ENCODE peak calls at places on chromosomes 5 and 9, in eight cellular contexts. H is HFF-Myc, F is fibroblast of pulmonary artery, K is AG04449, D is tibial artery, C is WERI-Rb-1, L is progenitor cell of endocrine pancreas, O is A549. U is an unnamed sample.

GRCh38 chr5:77531297-77531696 is 39.2 kb upstream of the WDR41 start:
- DNase-seq in H (no peak), F (no peak), K (no peak), D (no peak), C (no peak), L (no peak), O (no peak), U (no peak)

GRCh38 chr5:10563132-10563939 is 534 bp upstream of the ANKRD33B start:
- DNase-seq in H (no peak), F (peak), K (no peak), D (peak), C (peak), L (no peak), O (peak), U (peak)

GRCh38 chr5:75023368-75024159 is 28.8 kb downstream of the GCNT4 start:
- DNase-seq in H (no peak), F (no peak), K (no peak), D (no peak), C (no peak), L (no peak), O (no peak), U (no peak)

GRCh38 chr9:130283514-130284248 is 18.1 kb downstream of the HMCN2 start:
- DNase-seq in H (no peak), F (no peak), K (no peak), D (no peak), C (no peak), L (no peak), O (no peak), U (no peak)

GRCh38 chr9:107707419-107707837 is 217.9 kb upstream of the KLF4 start:
- DNase-seq in H (peak), F (peak), K (peak), D (no peak), C (no peak), L (no peak), O (peak), U (no peak)

GRCh38 chr9:17065062-17065461 is 69.8 kb upstream of the CNTLN start:
- DNase-seq in H (no peak), F (peak), K (no peak), D (no peak), C (no peak), L (no peak), O (peak), U (no peak)

GRCh38 chr9:72065076-72065475 is 4.7 kb upstream of the C9orf57 start:
- DNase-seq in H (no peak), F (peak), K (no peak), D (no peak), C (no peak), L (no peak), O (no peak), U (no peak)

GRCh38 chr9:128072144-128073021 is 4.4 kb downstream of the SLC25A25 start:
- DNase-seq in H (no peak), F (peak), K (no peak), D (peak), C (no peak), L (no peak), O (peak), U (no peak)

GRCh38 chr5:95837492-95837891 is 15.0 kb upstream of the GLRX start:
- DNase-seq in H (no peak), F (no peak), K (no peak), D (no peak), C (no peak), L (no peak), O (no peak), U (no peak)

GRCh38 chr5:171647043-171647899 is 138.3 kb upstream of the SMIM23 start:
- DNase-seq in H (no peak), F (peak), K (no peak), D (no peak), C (peak), L (no peak), O (peak), U (no peak)

GRCh38 chr9:89591291-89592200 is 13.3 kb upstream of the GADD45G start:
- DNase-seq in H (no peak), F (no peak), K (no peak), D (no peak), C (peak), L (no peak), O (no peak), U (no peak)

GRCh38 chr9:89593776-89594427 is 10.9 kb upstream of the GADD45G start:
- DNase-seq in H (no peak), F (peak), K (no peak), D (no peak), C (peak), L (peak), O (peak), U (peak)

GRCh38 chr9:89594811-89595550 is 9.8 kb upstream of the GADD45G start:
- DNase-seq in H (no peak), F (no peak), K (no peak), D (no peak), C (no peak), L (no peak), O (no peak), U (no peak)

GRCh38 chr9:89592201-89592815 is 12.5 kb upstream of the GADD45G start:
- DNase-seq in H (no peak), F (no peak), K (no peak), D (no peak), C (no peak), L (no peak), O (no peak), U (no peak)

GRCh38 chr9:89592963-89593775 is 11.6 kb upstream of the GADD45G start:
- DNase-seq in H (no peak), F (peak), K (no peak), D (no peak), C (peak), L (no peak), O (peak), U (peak)
- TF ChIP-seq CTCF in H (peak), F (peak), K (peak), D (no peak), C (peak), L (peak), O (no peak), U (no peak)

GRCh38 chr5:14407051-14407450 is 174.5 kb upstream of the OTULINL start:
- DNase-seq in H (no peak), F (no peak), K (no peak), D (no peak), C (no peak), L (no peak), O (no peak), U (no peak)

GRCh38 chr5:14405706-14406553 is 175.7 kb upstream of the OTULINL start:
- DNase-seq in H (no peak), F (peak), K (no peak), D (no peak), C (no peak), L (no peak), O (no peak), U (no peak)

GRCh38 chr5:14407746-14408175 is 173.8 kb upstream of the OTULINL start:
- DNase-seq in H (no peak), F (peak), K (no peak), D (no peak), C (no peak), L (no peak), O (no peak), U (no peak)

GRCh38 chr5:14406554-14406849 is 175.1 kb upstream of the OTULINL start:
- DNase-seq in H (no peak), F (peak), K (peak), D (no peak), C (no peak), L (no peak), O (no peak), U (no peak)

DNA sequence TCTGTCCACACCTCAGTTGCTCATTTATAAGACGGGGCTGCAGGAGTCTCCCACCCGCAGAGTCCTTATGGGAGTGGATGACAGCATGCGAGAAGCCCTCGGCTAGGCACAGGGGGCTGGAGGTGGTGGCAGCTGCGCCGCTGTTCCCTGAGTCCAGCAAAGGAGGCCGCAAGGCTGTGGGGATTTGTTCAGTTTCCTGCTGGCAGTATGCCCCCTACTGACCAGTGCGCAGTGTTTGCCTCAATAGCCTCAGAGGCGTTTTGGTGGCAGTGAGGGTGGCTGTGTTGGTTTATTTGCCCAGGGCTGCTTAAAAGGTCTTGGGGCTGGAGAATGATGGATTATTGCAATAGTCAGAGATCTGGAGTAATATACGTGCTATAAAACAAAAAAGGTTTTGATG is 176.3 kb upstream of the OTULINL start:
- DNase-seq in H (no peak), F (no peak), K (no peak), D (no peak), C (peak), L (no peak), O (peak), U (peak)
- TF ChIP-seq CTCF in H (peak), F (peak), K (peak), D (no peak), C (peak), L (peak), O (peak), U (peak)

DNA sequence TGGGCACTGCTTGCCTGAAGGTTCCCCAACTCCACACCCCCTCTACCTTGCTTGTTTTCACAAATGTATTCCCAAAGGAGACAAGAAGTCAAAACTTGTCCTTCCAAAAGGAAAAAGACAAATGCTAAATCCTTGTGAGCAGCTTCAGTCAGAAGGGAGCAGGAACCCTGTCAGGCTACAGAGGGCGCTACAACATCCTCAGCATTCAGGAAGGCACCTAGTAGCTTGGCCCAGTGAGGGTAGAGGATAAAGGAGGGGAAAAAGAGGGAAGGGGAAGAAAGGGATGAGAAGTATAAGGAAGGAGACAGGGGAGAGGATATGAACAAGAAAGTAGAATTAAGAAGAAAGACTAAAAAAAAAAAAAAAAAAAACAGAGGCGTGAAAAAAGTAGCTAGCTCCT is 97.5 kb downstream of the MLLT3 start:
- DNase-seq in H (no peak), F (no peak), K (no peak), D (no peak), C (peak), L (no peak), O (peak), U (no peak)
- TF ChIP-seq CTCF in H (peak), F (peak), K (no peak), D (no peak), C (peak), L (peak), O (peak), U (no peak)

DNA sequence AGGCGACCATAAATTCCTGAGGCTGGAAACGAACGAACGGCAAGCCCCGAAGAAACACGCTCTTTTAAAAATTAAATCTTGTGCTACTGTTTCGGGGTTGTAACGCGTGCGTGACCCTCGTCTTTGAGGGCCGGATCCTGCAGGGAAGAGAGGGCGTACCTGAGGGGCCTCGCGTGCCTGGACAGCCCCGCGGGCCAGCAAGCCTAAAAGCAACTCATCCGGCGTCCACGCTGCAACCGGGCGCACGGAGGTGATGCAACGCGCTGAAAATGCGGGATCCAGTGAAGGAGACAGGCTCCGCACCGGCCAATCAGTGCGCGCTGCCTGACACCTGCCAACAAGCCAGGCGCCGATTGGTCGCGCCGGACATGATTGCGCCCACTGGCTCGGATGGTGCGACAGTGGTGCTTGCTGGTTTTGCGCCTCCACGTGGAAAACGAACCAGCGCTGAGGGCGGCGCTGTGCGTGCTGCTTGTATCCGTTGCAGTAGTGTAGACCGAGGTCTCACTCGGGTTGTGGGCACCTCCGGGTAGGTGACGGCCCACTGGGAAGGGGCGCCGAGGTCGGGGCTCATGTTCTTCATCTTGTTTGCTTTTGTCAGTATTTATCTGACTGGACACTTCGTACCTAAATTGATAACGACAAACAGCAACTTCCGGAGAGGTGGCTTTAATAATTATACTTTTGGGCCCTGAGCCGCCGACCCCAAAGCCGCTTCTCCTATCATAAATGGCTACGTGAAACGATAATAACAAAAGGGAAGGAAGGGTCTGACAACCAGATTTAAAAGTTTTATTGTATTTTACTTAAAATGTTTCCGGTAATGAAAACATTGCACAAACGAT is at the start of gene IARS1:
- DNase-seq in H (peak), F (peak), K (peak), D (peak), C (peak), L (peak), O (peak), U (peak)
- TF ChIP-seq CTCF in H (peak), F (peak), K (peak), D (peak), C (peak), L (peak), O (peak), U (no peak)

DNA sequence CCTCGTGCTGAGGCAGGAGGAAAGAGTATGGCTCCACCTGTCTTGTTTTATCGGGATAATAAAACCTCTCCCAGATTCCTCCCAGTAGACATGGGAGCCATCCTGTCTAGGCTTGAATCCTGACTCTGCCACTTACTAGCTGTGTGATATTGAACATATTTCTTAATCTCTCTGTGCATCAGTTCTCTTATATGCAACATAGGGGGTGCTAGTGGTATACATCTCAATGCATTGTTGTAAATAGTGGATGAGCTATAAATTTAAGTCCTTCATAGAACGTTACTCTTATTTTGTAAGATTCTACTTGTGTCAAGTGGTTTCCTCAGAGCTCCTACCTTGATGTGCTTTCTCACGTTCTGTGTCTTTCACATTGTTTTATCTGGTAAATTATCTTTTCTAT is 417.7 kb upstream of the POU5F2 start:
- DNase-seq in H (no peak), F (no peak), K (no peak), D (no peak), C (no peak), L (no peak), O (no peak), U (no peak)
- TF ChIP-seq CTCF in H (no peak), F (no peak), K (no peak), D (no peak), C (no peak), L (no peak), O (no peak), U (no peak)

GRCh38 chr9:131467214-131467935 is 35.3 kb upstream of the POMT1 start:
- DNase-seq in H (no peak), F (no peak), K (no peak), D (peak), C (no peak), L (no peak), O (no peak), U (no peak)
- TF ChIP-seq CTCF in H (no peak), F (no peak), K (no peak), D (no peak), C (no peak), L (no peak), O (no peak), U (no peak)

GRCh38 chr9:2407450-2407849 is 214.1 kb upstream of the VLDLR start:
- DNase-seq in H (no peak), F (no peak), K (no peak), D (no peak), C (no peak), L (no peak), O (no peak), U (no peak)

GRCh38 chr9:2413196-2413840 is 208.3 kb upstream of the VLDLR start:
- DNase-seq in H (no peak), F (no peak), K (no peak), D (no peak), C (no peak), L (no peak), O (no peak), U (no peak)

GRCh38 chr9:2415326-2415725 is 206.3 kb upstream of the VLDLR start:
- DNase-seq in H (no peak), F (no peak), K (no peak), D (no peak), C (no peak), L (no peak), O (no peak), U (no peak)

GRCh38 chr9:2414465-2414864 is 207.1 kb upstream of the VLDLR start:
- DNase-seq in H (no peak), F (peak), K (no peak), D (no peak), C (no peak), L (no peak), O (no peak), U (no peak)

DNA sequence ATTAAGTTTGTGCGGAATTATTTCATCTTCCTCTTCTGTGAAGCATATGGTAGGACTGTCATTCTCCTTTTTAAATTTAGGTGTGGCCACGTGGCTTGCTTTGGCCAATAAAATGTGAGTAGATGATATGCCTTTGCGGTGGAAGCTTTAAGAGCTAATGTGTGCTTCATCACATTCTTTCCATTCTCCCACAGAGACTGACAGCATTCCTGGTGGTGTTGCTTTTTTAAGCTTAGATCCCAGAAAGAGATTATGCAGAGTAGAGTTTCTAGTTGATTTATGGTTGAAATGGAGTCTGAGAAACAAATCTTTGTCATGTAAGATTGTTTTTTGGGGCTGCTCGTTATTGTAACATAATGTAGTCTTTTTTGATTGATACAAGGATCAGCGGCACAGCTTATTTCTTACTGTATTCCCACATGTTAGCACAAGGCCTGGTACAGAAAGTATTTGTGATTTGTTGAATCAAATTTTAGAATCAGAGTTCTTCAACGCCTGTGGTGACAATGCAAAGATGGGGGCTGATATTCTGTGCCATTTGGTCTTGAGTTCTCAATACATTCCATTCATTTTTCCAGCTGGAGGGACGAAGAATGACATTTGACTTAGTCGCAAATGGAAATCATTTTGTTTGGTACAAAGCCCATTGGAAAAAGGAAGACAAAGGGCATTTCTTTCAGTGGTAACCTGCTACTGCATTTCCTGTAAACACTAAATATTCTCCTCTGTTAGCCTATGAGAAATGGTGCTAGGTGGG is 209.9 kb upstream of the VLDLR start:
- DNase-seq in H (no peak), F (peak), K (peak), D (no peak), C (no peak), L (no peak), O (no peak), U (no peak)
- TF ChIP-seq CTCF in H (no peak), F (no peak), K (no peak), D (no peak), C (no peak), L (no peak), O (no peak), U (no peak)

U was measured in endothelial cell.